ENCODE peak calls at places on chromosome 12, in ten cellular contexts. One of them, this sample, is unnamed.

GRCh38 chr12:15621140-15621539 is 168.0 kb downstream of the EPS8 start:
- DNase-seq in ovary: no peak
- DNase-seq in cardiac muscle cell: no peak
- DNase-seq in mucosa of descending colon: no peak
- DNase-seq in cardiac fibroblast: peak
- DNase-seq in Calu3: no peak
- DNase-seq in psoas muscle: no peak
- DNase-seq in BJ: no peak
- DNase-seq in heart right ventricle: no peak
- DNase-seq in lower leg skin: no peak
- DNase-seq in this sample: no peak

GRCh38 chr12:10392394-10392930 is 2.6 kb upstream of the KLRK1 start:
- DNase-seq in ovary: peak
- DNase-seq in cardiac muscle cell: no peak
- DNase-seq in mucosa of descending colon: no peak
- DNase-seq in cardiac fibroblast: peak
- DNase-seq in Calu3: peak
- DNase-seq in psoas muscle: peak
- DNase-seq in BJ: peak
- DNase-seq in heart right ventricle: peak
- DNase-seq in lower leg skin: peak
- DNase-seq in this sample: peak

GRCh38 chr12:44525806-44526654 is 350.1 kb downstream of the NELL2 start:
- DNase-seq in ovary: no peak
- DNase-seq in cardiac muscle cell: peak
- DNase-seq in mucosa of descending colon: no peak
- DNase-seq in cardiac fibroblast: no peak
- DNase-seq in Calu3: no peak
- DNase-seq in psoas muscle: no peak
- DNase-seq in BJ: no peak
- DNase-seq in heart right ventricle: no peak
- DNase-seq in lower leg skin: no peak
- DNase-seq in this sample: no peak

GRCh38 chr12:24929953-24930352 is 18.9 kb downstream of the BCAT1 start:
- DNase-seq in ovary: no peak
- DNase-seq in cardiac muscle cell: no peak
- DNase-seq in mucosa of descending colon: no peak
- DNase-seq in cardiac fibroblast: no peak
- DNase-seq in Calu3: no peak
- DNase-seq in psoas muscle: no peak
- DNase-seq in BJ: no peak
- DNase-seq in heart right ventricle: no peak
- DNase-seq in lower leg skin: no peak
- DNase-seq in this sample: no peak

GRCh38 chr12:117774986-117775775 is 193.6 kb downstream of the KSR2 start:
- DNase-seq in ovary: no peak
- DNase-seq in cardiac muscle cell: no peak
- DNase-seq in mucosa of descending colon: no peak
- DNase-seq in cardiac fibroblast: no peak
- DNase-seq in Calu3: no peak
- DNase-seq in psoas muscle: no peak
- DNase-seq in BJ: no peak
- DNase-seq in heart right ventricle: no peak
- DNase-seq in lower leg skin: no peak
- DNase-seq in this sample: no peak

GRCh38 chr12:20807192-20808080 is 3.1 kb upstream of the SLCO1B3 start:
- DNase-seq in ovary: no peak
- DNase-seq in cardiac muscle cell: no peak
- DNase-seq in mucosa of descending colon: no peak
- DNase-seq in cardiac fibroblast: no peak
- DNase-seq in Calu3: no peak
- DNase-seq in psoas muscle: no peak
- DNase-seq in BJ: no peak
- DNase-seq in heart right ventricle: no peak
- DNase-seq in lower leg skin: no peak
- DNase-seq in this sample: no peak

GRCh38 chr12:29796823-29797263 is 13.1 kb upstream of the TMTC1 start:
- DNase-seq in ovary: peak
- DNase-seq in cardiac muscle cell: no peak
- DNase-seq in mucosa of descending colon: no peak
- DNase-seq in cardiac fibroblast: peak
- DNase-seq in Calu3: peak
- DNase-seq in psoas muscle: no peak
- DNase-seq in BJ: peak
- DNase-seq in heart right ventricle: peak
- DNase-seq in lower leg skin: peak
- DNase-seq in this sample: no peak

GRCh38 chr12:61993734-61994345 is 266.4 kb upstream of the USP15 start:
- DNase-seq in ovary: no peak
- DNase-seq in cardiac muscle cell: peak
- DNase-seq in mucosa of descending colon: no peak
- DNase-seq in cardiac fibroblast: peak
- DNase-seq in Calu3: peak
- DNase-seq in psoas muscle: no peak
- DNase-seq in BJ: no peak
- DNase-seq in heart right ventricle: no peak
- DNase-seq in lower leg skin: no peak
- DNase-seq in this sample: no peak

GRCh38 chr12:18296909-18297280 is 35.6 kb downstream of the PIK3C2G start:
- DNase-seq in ovary: no peak
- DNase-seq in cardiac muscle cell: no peak
- DNase-seq in mucosa of descending colon: no peak
- DNase-seq in cardiac fibroblast: peak
- DNase-seq in Calu3: no peak
- DNase-seq in psoas muscle: no peak
- DNase-seq in BJ: no peak
- DNase-seq in heart right ventricle: no peak
- DNase-seq in lower leg skin: no peak
- DNase-seq in this sample: no peak

GRCh38 chr12:31773223-31773750 is 44.5 kb upstream of the AMN1 start:
- DNase-seq in ovary: no peak
- DNase-seq in cardiac muscle cell: peak
- DNase-seq in mucosa of descending colon: no peak
- DNase-seq in cardiac fibroblast: peak
- DNase-seq in Calu3: peak
- DNase-seq in psoas muscle: no peak
- DNase-seq in BJ: no peak
- DNase-seq in heart right ventricle: no peak
- DNase-seq in lower leg skin: no peak
- DNase-seq in this sample: no peak

GRCh38 chr12:38515912-38516311 is 199.3 kb downstream of the ALG10B start:
- DNase-seq in ovary: no peak
- DNase-seq in cardiac muscle cell: no peak
- DNase-seq in mucosa of descending colon: no peak
- DNase-seq in cardiac fibroblast: no peak
- DNase-seq in Calu3: no peak
- DNase-seq in psoas muscle: no peak
- DNase-seq in BJ: no peak
- DNase-seq in heart right ventricle: no peak
- DNase-seq in lower leg skin: no peak
- DNase-seq in this sample: no peak

GRCh38 chr12:108457006-108457733 is 57.9 kb upstream of the FICD start:
- DNase-seq in ovary: no peak
- DNase-seq in cardiac muscle cell: peak
- DNase-seq in mucosa of descending colon: no peak
- DNase-seq in cardiac fibroblast: peak
- DNase-seq in Calu3: peak
- DNase-seq in psoas muscle: no peak
- DNase-seq in BJ: no peak
- DNase-seq in heart right ventricle: peak
- DNase-seq in lower leg skin: peak
- DNase-seq in this sample: peak

GRCh38 chr12:39378346-39378745 is 64.6 kb downstream of the KIF21A start:
- DNase-seq in ovary: no peak
- DNase-seq in cardiac muscle cell: no peak
- DNase-seq in mucosa of descending colon: no peak
- DNase-seq in cardiac fibroblast: no peak
- DNase-seq in Calu3: no peak
- DNase-seq in psoas muscle: no peak
- DNase-seq in BJ: no peak
- DNase-seq in heart right ventricle: no peak
- DNase-seq in lower leg skin: no peak
- DNase-seq in this sample: no peak

GRCh38 chr12:32134144-32134888 is 27.7 kb downstream of the BICD1 start:
- DNase-seq in ovary: no peak
- DNase-seq in cardiac muscle cell: no peak
- DNase-seq in mucosa of descending colon: no peak
- DNase-seq in cardiac fibroblast: peak
- DNase-seq in Calu3: peak
- DNase-seq in psoas muscle: no peak
- DNase-seq in BJ: no peak
- DNase-seq in heart right ventricle: no peak
- DNase-seq in lower leg skin: no peak
- DNase-seq in this sample: no peak

GRCh38 chr12:85829391-85829790 is 6.8 kb downstream of the RASSF9 start:
- DNase-seq in ovary: no peak
- DNase-seq in cardiac muscle cell: no peak
- DNase-seq in mucosa of descending colon: no peak
- DNase-seq in cardiac fibroblast: peak
- DNase-seq in Calu3: no peak
- DNase-seq in psoas muscle: no peak
- DNase-seq in BJ: no peak
- DNase-seq in heart right ventricle: no peak
- DNase-seq in lower leg skin: no peak
- DNase-seq in this sample: no peak

DNA sequence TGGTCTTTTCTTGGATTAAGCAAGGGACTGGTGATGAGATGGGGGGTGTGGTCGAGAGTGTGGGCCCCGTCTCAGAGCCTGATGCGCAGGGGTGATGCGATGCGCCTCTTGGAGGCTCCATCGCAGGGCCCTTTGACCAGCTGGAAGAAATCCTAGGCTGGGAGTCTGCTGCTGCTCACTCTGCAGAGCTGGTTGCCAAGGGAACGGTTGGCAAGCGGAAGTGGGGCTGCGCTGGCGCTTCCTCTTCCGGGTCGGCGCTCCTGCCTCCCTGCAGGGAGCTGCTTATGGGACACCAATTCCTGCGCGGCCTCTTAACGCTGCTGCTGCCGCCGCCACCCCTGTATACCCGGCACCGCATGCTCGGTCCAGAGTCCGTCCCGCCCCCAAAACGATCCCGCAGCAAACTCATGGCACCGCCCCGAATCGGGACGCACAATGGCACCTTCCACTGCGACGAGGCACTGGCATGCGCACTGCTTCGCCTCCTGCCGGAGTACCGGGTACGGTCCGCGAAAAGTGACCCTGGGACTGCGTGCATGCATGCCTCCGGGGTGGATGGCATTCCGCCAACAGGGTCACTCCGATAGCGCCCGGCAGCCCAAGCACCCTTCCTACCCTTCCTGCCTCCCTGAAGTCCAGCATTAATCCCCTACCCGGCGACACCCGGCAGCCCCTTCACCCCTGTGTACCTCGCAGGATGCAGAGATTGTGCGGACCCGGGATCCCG is at the start of gene MYG1:
- DNase-seq in ovary: peak
- DNase-seq in cardiac muscle cell: peak
- DNase-seq in mucosa of descending colon: peak
- DNase-seq in cardiac fibroblast: peak
- DNase-seq in Calu3: peak
- DNase-seq in psoas muscle: peak
- DNase-seq in BJ: peak
- DNase-seq in heart right ventricle: peak
- DNase-seq in lower leg skin: peak
- DNase-seq in this sample: peak
- TF ChIP-seq CTCF in ovary: no peak
- TF ChIP-seq CTCF in cardiac muscle cell: peak
- TF ChIP-seq CTCF in mucosa of descending colon: no peak
- TF ChIP-seq CTCF in cardiac fibroblast: peak
- TF ChIP-seq CTCF in Calu3: no peak
- TF ChIP-seq CTCF in psoas muscle: no peak
- TF ChIP-seq CTCF in BJ: peak
- TF ChIP-seq CTCF in heart right ventricle: no peak
- TF ChIP-seq CTCF in lower leg skin: no peak
- TF ChIP-seq CTCF in this sample: no peak

DNA sequence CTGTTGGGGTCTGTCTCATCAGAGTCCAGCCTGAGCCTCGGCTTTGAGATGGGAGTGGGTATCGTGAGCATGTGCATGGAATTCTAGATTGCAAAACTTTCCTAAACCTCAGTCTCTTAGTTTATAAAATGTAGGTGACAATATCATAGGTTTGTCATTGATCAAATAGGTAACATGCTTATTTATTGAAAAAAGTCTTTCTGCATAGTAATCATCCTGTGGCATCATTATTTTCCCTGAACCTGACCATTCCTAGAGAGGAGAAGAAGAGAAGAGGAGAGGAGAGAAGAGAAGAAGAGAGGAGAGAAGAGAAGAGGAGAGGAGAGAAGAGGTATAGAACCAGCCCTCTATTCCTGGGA is 4.1 kb downstream of the SMIM41 start:
- DNase-seq in ovary: no peak
- DNase-seq in cardiac muscle cell: no peak
- DNase-seq in mucosa of descending colon: no peak
- DNase-seq in cardiac fibroblast: no peak
- DNase-seq in Calu3: no peak
- DNase-seq in psoas muscle: no peak
- DNase-seq in BJ: no peak
- DNase-seq in heart right ventricle: no peak
- DNase-seq in lower leg skin: no peak
- DNase-seq in this sample: no peak
- TF ChIP-seq CTCF in ovary: no peak
- TF ChIP-seq CTCF in cardiac muscle cell: no peak
- TF ChIP-seq CTCF in mucosa of descending colon: no peak
- TF ChIP-seq CTCF in cardiac fibroblast: no peak
- TF ChIP-seq CTCF in Calu3: no peak
- TF ChIP-seq CTCF in psoas muscle: no peak
- TF ChIP-seq CTCF in BJ: no peak
- TF ChIP-seq CTCF in heart right ventricle: no peak
- TF ChIP-seq CTCF in lower leg skin: no peak
- TF ChIP-seq CTCF in this sample: no peak

DNA sequence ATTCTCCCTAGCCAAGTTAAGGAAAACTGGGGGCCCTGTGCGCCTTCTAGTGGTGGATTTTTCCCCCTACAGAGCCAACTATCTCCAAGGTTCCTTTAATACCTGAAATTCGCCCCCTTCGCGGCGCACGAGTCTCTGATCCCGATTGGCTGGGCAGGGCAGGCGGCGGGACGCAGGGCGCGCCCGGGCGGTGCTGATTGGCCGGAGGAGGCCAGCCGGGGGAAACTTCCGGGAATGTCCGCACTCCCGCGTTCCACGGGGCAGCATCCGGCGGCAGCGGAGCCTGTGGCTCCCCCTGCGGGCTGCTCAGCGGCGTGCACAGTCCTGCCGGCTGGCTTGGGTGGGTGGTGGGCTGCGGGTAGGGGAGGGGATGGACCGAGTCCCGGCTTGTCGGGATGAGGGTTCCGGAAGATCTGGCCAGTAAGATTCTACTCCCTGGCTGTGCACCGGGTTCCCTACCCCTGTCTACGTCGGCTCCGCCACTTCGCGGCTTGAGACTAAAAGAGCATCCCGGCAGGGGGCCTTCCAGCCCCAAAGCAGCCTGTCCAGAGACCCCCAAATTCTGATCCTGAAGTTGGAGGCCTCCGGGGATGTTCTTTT is at the start of gene NABP2:
- DNase-seq in ovary: peak
- DNase-seq in cardiac muscle cell: peak
- DNase-seq in mucosa of descending colon: peak
- DNase-seq in cardiac fibroblast: peak
- DNase-seq in Calu3: peak
- DNase-seq in psoas muscle: peak
- DNase-seq in BJ: peak
- DNase-seq in heart right ventricle: peak
- DNase-seq in lower leg skin: peak
- DNase-seq in this sample: peak
- TF ChIP-seq CTCF in ovary: peak
- TF ChIP-seq CTCF in cardiac muscle cell: peak
- TF ChIP-seq CTCF in mucosa of descending colon: peak
- TF ChIP-seq CTCF in cardiac fibroblast: peak
- TF ChIP-seq CTCF in Calu3: peak
- TF ChIP-seq CTCF in psoas muscle: peak
- TF ChIP-seq CTCF in BJ: peak
- TF ChIP-seq CTCF in heart right ventricle: peak
- TF ChIP-seq CTCF in lower leg skin: peak
- TF ChIP-seq CTCF in this sample: peak

GRCh38 chr12:2812290-2813213 is at the start of gene ITFG2:
- DNase-seq in ovary: peak
- DNase-seq in cardiac muscle cell: peak
- DNase-seq in mucosa of descending colon: peak
- DNase-seq in cardiac fibroblast: peak
- DNase-seq in Calu3: peak
- DNase-seq in psoas muscle: peak
- DNase-seq in BJ: peak
- DNase-seq in heart right ventricle: peak
- DNase-seq in lower leg skin: peak
- DNase-seq in this sample: peak
- TF ChIP-seq CTCF in ovary: no peak
- TF ChIP-seq CTCF in cardiac muscle cell: no peak
- TF ChIP-seq CTCF in mucosa of descending colon: no peak
- TF ChIP-seq CTCF in cardiac fibroblast: no peak
- TF ChIP-seq CTCF in Calu3: no peak
- TF ChIP-seq CTCF in psoas muscle: no peak
- TF ChIP-seq CTCF in BJ: no peak
- TF ChIP-seq CTCF in heart right ventricle: no peak
- TF ChIP-seq CTCF in lower leg skin: peak
- TF ChIP-seq CTCF in this sample: peak

This sample was measured in body of pancreas.